ENCODE peak calls at places on chromosome 2, in nine cellular contexts. O is WTC11, F is thoracic aorta, P is body of pancreas, K is tibial nerve, Y is fibroblast of pulmonary artery, M is brain microvascular endothelial cell, G is fibroblast of lung, J is K562. Q is an unnamed sample.

GRCh38 chr2:199468561-199469513 is 11.1 kb upstream of the SATB2 start:
- DNase-seq in F (no peak), G (no peak), Y (no peak), K (no peak), P (no peak), O (peak; percentile 71), J (no peak), M (no peak), Q (no peak)

GRCh38 chr2:242060212-242060835 is 190.8 kb downstream of the RTP5 start:
- DNase-seq in F (no peak), M (peak; percentile 68), Y (peak; percentile 80), K (no peak), O (no peak), G (peak; percentile 71), J (no peak), P (no peak), Q (peak; percentile 67)

GRCh38 chr2:234680688-234681050 is 183.8 kb upstream of the ARL4C start:
- DNase-seq in G (no peak), F (no peak), M (no peak), J (no peak), P (no peak), K (no peak), O (no peak), Y (no peak), Q (no peak)

GRCh38 chr2:236177604-236177966 is 9.4 kb upstream of the GBX2 start:
- DNase-seq in P (peak; percentile 40), J (peak; percentile 68), Y (peak; percentile 42), F (no peak), K (no peak), M (no peak), O (peak; percentile 89), G (no peak), Q (no peak)

GRCh38 chr2:215851091-215851490 is 162.3 kb downstream of the MREG start:
- DNase-seq in K (no peak), G (peak; percentile 71), Y (peak; percentile 51), O (no peak), P (no peak), J (no peak), F (no peak), M (peak; percentile 50), Q (peak; percentile 48)

GRCh38 chr2:149702571-149702970 is 115.0 kb upstream of the MMADHC start:
- DNase-seq in M (no peak), O (no peak), P (no peak), Y (no peak), J (no peak), K (no peak), F (no peak), G (no peak), Q (no peak)

GRCh38 chr2:234674781-234675201 is 177.9 kb upstream of the ARL4C start:
- DNase-seq in F (no peak), J (no peak), K (no peak), Y (peak; percentile 61), M (peak; percentile 74), O (no peak), P (no peak), G (peak; percentile 82), Q (peak; percentile 77)

GRCh38 chr2:158822212-158822611 is 27.1 kb downstream of the DAPL1 start:
- DNase-seq in J (no peak), O (no peak), G (peak; percentile 48), P (no peak), Y (no peak), M (no peak), K (no peak), F (no peak), Q (no peak)

GRCh38 chr2:158723921-158724802 is 71.0 kb upstream of the DAPL1 start:
- DNase-seq in M (no peak), K (no peak), P (no peak), G (no peak), J (peak; percentile 35), F (no peak), O (peak; percentile 55), Y (no peak), Q (no peak)

GRCh38 chr2:220504890-220505564 is 877.6 kb downstream of the SLC4A3 start:
- DNase-seq in M (peak; percentile 64), O (peak; percentile 12), K (no peak), F (no peak), P (no peak), Y (peak; percentile 67), J (no peak), G (peak; percentile 54), Q (peak; percentile 51)

DNA sequence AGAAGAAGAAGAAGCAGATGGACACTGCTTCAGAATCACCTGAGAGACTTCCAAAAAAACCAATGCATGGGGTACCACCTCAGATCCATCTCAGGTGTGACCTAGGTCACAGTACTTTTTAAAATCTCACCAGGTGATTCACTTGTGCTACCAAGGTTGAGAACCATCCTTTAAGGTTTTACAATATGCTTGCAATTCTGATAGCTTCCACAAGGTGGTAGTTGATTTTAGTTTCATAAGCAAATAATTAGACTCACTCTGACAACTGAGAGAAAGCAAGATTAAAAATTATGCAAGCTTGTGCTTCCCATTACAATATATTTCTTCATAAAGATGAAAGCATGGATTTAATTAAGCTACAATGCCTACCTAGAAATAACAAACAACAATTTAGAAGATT is 355.1 kb downstream of the EN1 start:
- DNase-seq in K (no peak), P (no peak), O (no peak), J (no peak), M (peak; percentile 2), F (no peak), G (peak; percentile 20), Y (peak; percentile 61), Q (peak; percentile 10)
- TF ChIP-seq CTCF in K (no peak), P (peak; percentile 64), O (peak; percentile 42), J (peak; percentile 10), M (peak; percentile 32), F (no peak), G (peak; percentile 50), Y (peak; percentile 53), Q (peak; percentile 79)

GRCh38 chr2:86035371-86035882 is 70.3 kb downstream of the POLR1A start:
- DNase-seq in F (no peak), K (no peak), G (no peak), P (no peak), M (no peak), O (no peak), J (no peak), Y (no peak), Q (no peak)

GRCh38 chr2:86037795-86038192 is 67.9 kb downstream of the POLR1A start:
- DNase-seq in G (no peak), P (no peak), J (no peak), O (no peak), Y (no peak), F (no peak), M (no peak), K (no peak), Q (no peak)

GRCh38 chr2:86037141-86037794 is 68.4 kb downstream of the POLR1A start:
- DNase-seq in K (peak; percentile 82), O (no peak), P (peak; percentile 40), G (peak; percentile 90), J (peak; percentile 25), Y (peak; percentile 89), M (peak; percentile 35), F (peak; percentile 55), Q (peak; percentile 87)

GRCh38 chr2:86036790-86037138 is 68.9 kb downstream of the POLR1A start:
- DNase-seq in J (no peak), M (no peak), Y (no peak), O (no peak), G (no peak), F (no peak), K (no peak), P (peak; percentile 46), Q (no peak)

DNA sequence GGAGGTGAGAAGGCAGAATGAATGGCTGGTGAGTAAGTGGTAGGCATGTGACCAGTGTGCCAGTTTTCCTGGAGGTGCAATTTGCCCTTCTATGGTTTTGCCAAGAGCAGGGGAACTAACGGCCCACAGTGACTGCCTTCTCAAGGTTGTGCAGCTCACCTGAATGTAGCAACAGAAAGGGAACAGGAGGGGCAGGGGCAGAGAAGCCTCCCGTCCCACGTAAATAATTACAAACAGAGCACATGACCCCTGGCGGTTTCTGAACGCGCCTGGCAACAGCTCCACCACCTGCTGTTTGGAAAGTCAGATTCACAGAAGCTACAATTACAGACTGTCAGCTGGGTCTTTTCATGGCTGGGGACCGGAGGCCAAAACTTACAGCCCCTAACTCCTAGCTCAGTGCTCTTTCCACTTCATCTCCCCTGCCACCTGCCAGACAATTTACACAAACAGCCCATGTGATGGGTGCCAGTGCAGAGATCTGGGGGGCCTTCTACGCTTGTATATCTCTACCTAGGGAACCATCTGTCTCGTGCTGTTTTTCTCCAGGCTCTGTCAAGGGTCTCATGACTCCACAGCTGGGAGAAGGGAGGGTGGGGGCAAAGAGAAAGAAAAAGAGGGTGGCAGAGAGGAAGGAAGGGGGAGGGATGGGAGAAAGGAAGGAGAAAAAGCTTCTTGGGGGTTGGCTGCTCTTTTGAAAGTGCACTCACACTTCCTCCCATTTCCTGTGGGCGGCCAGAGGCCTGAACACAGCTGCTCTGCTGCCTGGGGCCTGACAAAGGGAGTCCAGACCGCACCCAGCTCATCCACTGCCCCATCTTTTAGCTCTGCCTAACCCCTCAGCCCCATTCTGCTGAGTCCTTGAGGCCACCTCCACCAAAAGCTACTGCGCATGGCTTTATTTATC is 69.5 kb downstream of the POLR1A start:
- DNase-seq in J (no peak), P (peak; percentile 84), G (peak; percentile 87), O (no peak), F (no peak), M (peak; percentile 76), K (peak; percentile 70), Y (peak; percentile 90), Q (peak; percentile 71)
- TF ChIP-seq CTCF in J (no peak), P (peak; percentile 64), G (peak; percentile 50), O (no peak), F (peak; percentile 46), M (peak; percentile 64), K (peak; percentile 67), Y (peak; percentile 35), Q (peak; percentile 38)

GRCh38 chr2:154402138-154402714 is 296.3 kb upstream of the KCNJ3 start:
- DNase-seq in G (peak; percentile 4), F (no peak), K (no peak), O (no peak), J (no peak), M (peak; percentile 0), Y (peak; percentile 20), P (no peak), Q (no peak)
- TF ChIP-seq CTCF in G (peak; percentile 55), F (no peak), K (no peak), O (no peak), J (peak; percentile 13), M (peak; percentile 44), Y (peak; percentile 36), P (peak; percentile 52), Q (peak; percentile 58)

GRCh38 chr2:18742382-18742781 is 153.0 kb upstream of the NT5C1B start:
- DNase-seq in G (no peak), M (no peak), K (no peak), J (no peak), O (no peak), P (no peak), Y (no peak), F (no peak), Q (no peak)

GRCh38 chr2:18740428-18740827 is 151.1 kb upstream of the NT5C1B start:
- DNase-seq in M (peak; percentile 84), F (no peak), P (no peak), K (no peak), O (no peak), J (no peak), Y (peak; percentile 63), G (peak; percentile 91), Q (no peak)

GRCh38 chr2:18741888-18742287 is 152.5 kb upstream of the NT5C1B start:
- DNase-seq in J (no peak), Y (peak; percentile 75), P (no peak), O (no peak), K (no peak), F (no peak), M (no peak), G (no peak), Q (no peak)

GRCh38 chr2:18749912-18750526 is 160.7 kb upstream of the NT5C1B start:
- DNase-seq in J (peak; percentile 51), F (peak; percentile 7), P (peak; percentile 65), G (peak; percentile 45), M (peak; percentile 60), K (peak; percentile 83), Y (peak; percentile 80), O (peak; percentile 45), Q (peak; percentile 54)

GRCh38 chr2:18745431-18746272 is 156.3 kb upstream of the NT5C1B start:
- DNase-seq in O (no peak), F (no peak), J (no peak), G (no peak), Y (no peak), M (no peak), K (no peak), P (no peak), Q (no peak)
- TF ChIP-seq CTCF in O (no peak), F (no peak), J (no peak), G (no peak), Y (no peak), M (no peak), K (no peak), P (no peak), Q (no peak)